ENCODE peak calls at places on chromosomes 11 and 22, in four cellular contexts. Q is heart right ventricle, H is kidney, S is cardiac muscle cell. P is an unnamed sample.

GRCh38 chr11:121106812-121107211 is 5.8 kb downstream of the TECTA start:
- DNase-seq in S (no peak), H (no peak), Q (no peak), P (no peak)

GRCh38 chr11:76695133-76695532 is 24.6 kb upstream of the LRRC32 start:
- DNase-seq in H (peak; percentile 5), Q (no peak), S (no peak), P (no peak)

GRCh38 chr11:10474551-10474950 is 19.5 kb downstream of the AMPD3 start:
- DNase-seq in S (no peak), Q (no peak), H (no peak), P (no peak)

GRCh38 chr11:102806296-102806695 is 8.3 kb upstream of the MMP1 start:
- DNase-seq in Q (no peak), S (no peak), H (no peak), P (no peak)

GRCh38 chr11:115215694-115216615 is 288.3 kb downstream of the CADM1 start:
- DNase-seq in Q (no peak), H (no peak), S (no peak), P (no peak)

GRCh38 chr11:130634981-130635473 is 186.6 kb downstream of the ADAMTS15 start:
- DNase-seq in S (no peak), H (no peak), Q (no peak), P (peak; percentile 56)

GRCh38 chr11:47725445-47726442 is 10.6 kb upstream of the AGBL2 start:
- DNase-seq in H (no peak), Q (no peak), S (no peak), P (no peak)

GRCh38 chr11:20770421-20770935 is 101.1 kb downstream of the NELL1 start:
- DNase-seq in Q (no peak), H (no peak), S (no peak), P (no peak)

GRCh38 chr11:62491571-62492329 is 54.9 kb downstream of the AHNAK start:
- DNase-seq in Q (no peak), H (no peak), S (no peak), P (no peak)

GRCh38 chr11:59802639-59803176 is 7.9 kb downstream of the MRPL16 start:
- DNase-seq in H (no peak), S (peak; percentile 55), Q (peak; percentile 62), P (peak; percentile 41)

GRCh38 chr11:116986521-116987105 is 111.6 kb downstream of the SIK3 start:
- DNase-seq in S (no peak), H (no peak), Q (no peak), P (no peak)

GRCh38 chr22:20429254-20430100 is 8.1 kb downstream of the SCARF2 start:
- DNase-seq in H (peak; percentile 86), S (peak; percentile 61), Q (no peak), P (peak; percentile 56)

GRCh38 chr22:47965066-47965465 is 1202.6 kb downstream of the TBC1D22A start:
- DNase-seq in S (no peak), H (no peak), Q (no peak), P (no peak)
- H3K9me3 ChIP-seq in S (no peaks in the 10 kb centered on the region), H (no peaks in the 10 kb centered on the region), Q (no peaks in the 10 kb centered on the region), P (no peaks in the 10 kb centered on the region)

DNA sequence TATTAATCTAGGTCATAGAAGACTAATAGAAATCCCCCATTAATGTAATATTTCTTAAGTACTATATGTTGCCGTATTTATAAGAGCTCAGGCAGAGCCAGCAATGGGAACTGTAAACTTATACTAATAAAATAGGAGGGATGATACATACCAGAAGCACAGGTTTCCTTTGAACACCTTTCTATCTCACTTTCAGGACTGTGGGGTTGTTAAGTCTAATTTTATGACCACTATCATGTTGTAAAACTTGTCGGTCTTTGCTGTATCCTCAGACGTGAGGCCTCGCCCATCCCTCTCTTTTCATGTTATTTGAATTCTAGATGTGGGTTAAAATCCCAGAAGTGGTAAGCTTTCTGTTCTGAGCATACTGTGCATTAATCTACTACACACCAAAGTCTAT is 1083.5 kb upstream of the TENM4 start:
- DNase-seq in S (no peak), H (no peak), Q (no peak), P (no peak)
- H3K27ac ChIP-seq in S (no peak overlapping the region), H (no peak overlapping the region), Q (no peak overlapping the region), P (no peak overlapping the region)

DNA sequence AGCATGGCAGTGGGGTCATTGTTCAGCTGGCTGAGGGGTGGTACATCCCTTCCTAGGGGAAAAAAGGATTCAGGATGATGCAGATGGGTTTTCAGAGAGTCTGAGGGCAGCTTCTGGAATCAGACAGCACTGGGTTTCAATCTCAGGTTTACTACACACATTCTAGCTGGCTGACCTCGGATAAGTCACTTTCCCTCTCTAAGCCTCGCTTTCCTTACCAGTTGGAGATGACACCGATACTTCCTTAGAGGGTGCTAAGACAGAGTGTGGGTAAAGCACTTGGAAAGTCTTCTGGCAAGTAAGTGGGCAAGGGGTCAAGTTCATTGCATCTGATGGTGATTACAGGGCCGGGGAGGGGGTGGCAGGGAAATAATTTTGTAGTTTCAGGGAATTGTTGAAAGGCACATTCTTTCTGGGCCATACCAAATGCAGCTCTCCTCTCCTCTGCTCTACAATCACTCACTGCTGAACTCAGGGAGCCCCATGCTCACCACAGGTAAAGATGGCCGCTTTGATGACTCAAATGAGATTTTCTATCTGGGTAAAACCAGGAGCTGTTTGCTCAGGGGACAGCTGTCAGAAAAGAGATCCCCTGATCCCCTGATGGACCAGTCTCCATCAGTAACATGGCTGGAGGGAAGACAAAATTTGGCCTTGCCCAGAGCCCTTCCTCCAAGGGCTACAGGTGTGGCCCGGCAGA is 6.5 kb upstream of the MIAT start:
- DNase-seq in S (no peak), H (peak; percentile 18), Q (no peak), P (no peak)
- H3K4me1 ChIP-seq in S (no peaks in the 10 kb centered on the region), H (no peaks in the 10 kb centered on the region), Q (no peaks in the 10 kb centered on the region), P (no peaks in the 10 kb centered on the region)

GRCh38 chr11:35971841-35972422 is 28.1 kb downstream of the LDLRAD3 start:
- DNase-seq in Q (no peak), S (no peak), H (no peak), P (no peak)
- H3K9me3 ChIP-seq in Q (peaks cover 12% of the 10 kb centered on the region), S (no peaks in the 10 kb centered on the region), H (no peaks in the 10 kb centered on the region), P (no peaks in the 10 kb centered on the region)

DNA sequence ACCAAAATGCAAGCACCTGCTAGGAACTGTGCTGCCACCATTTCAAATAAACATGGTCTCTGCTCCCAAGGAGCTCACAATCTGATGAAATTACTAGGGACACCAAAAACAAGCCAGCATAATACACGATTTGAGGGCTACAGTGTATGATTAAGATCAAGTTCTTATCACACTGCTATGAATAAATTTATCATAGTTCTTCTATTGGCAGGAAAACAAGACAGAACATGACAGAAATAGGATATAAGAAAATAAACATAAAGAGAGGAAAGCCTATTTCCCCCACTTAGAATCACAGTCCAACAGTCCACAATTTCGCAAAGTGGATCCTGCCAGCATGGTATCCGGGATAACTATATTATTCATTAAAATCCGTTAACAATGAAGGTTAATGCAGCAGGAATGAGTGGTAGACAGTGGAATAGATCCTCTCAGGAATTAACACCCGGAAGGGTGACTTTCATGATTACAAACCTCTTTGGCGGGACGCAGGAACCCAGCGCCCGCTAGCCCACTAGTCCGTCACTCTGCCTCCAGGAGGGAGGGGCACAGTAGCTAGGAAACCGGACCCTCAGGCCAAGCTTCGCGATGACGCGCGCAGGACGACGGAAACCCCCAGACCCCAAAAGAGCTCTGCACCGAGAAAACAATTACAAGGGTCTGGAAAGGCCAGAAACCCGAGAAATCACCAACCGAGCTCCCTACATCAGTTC is 665 bp downstream of the CCDC82 start:
- DNase-seq in S (peak; percentile 83), Q (no peak), H (no peak), P (peak; percentile 67)
- H3K27ac ChIP-seq in S (peak overlapping the region; percentile 91), Q (peak overlapping the region; percentile 89), H (peak overlapping the region; percentile 45), P (peak overlapping the region; percentile 84)

GRCh38 chr22:39171623-39172264 is 19.3 kb upstream of the CBX7 start:
- DNase-seq in S (no peak), H (no peak), Q (no peak), P (no peak)
- H3K4me1 ChIP-seq in S (peaks cover 26% of the 10 kb centered on the region), H (peaks cover 39% of the 10 kb centered on the region), Q (peaks cover 62% of the 10 kb centered on the region), P (peaks cover 36% of the 10 kb centered on the region)

P was measured in testis.